ENCODE peak calls at places on chromosomes 6 and 20, in six cellular contexts. G, F, E, T, V and K are unnamed samples.

GRCh38 chr6:27255866-27256265 is 8.4 kb downstream of the PRSS16 start:
- DNase-seq in G (no peak), F (no peak), E (no peak), T (no peak), V (no peak), K (no peak)

GRCh38 chr20:63682384-63683139 is 13.9 kb upstream of the TNFRSF6B start:
- DNase-seq in G (peak; percentile 71), F (no peak), E (peak; percentile 98), T (peak; percentile 77), V (peak; percentile 88), K (peak; percentile 81)

GRCh38 chr6:39610229-39610628 is 115.0 kb downstream of the KIF6 start:
- DNase-seq in G (no peak), F (no peak), E (peak; percentile 10), T (no peak), V (no peak), K (no peak)

GRCh38 chr6:75431379-75431778 is 62.2 kb downstream of the FILIP1 start:
- DNase-seq in G (no peak), F (no peak), E (peak; percentile 34), T (no peak), V (no peak), K (no peak)

GRCh38 chr20:25863536-25864325 is 167.1 kb upstream of the ZNF337 start:
- DNase-seq in G (no peak), F (no peak), E (no peak), T (no peak), V (no peak), K (no peak)

GRCh38 chr20:9617940-9618339 is 103.5 kb downstream of the LAMP5 start:
- DNase-seq in G (peak; percentile 33), F (no peak), E (peak; percentile 21), T (no peak), V (no peak), K (no peak)

GRCh38 chr6:107820571-107821261 is 3.4 kb downstream of the SCML4 start:
- DNase-seq in G (no peak), F (no peak), E (peak; percentile 37), T (no peak), V (no peak), K (no peak)

GRCh38 chr6:63546236-63546635 is 26.0 kb upstream of the LOC128125822 start:
- DNase-seq in G (no peak), F (no peak), E (no peak), T (no peak), V (no peak), K (no peak)

GRCh38 chr6:45431314-45432058 is 53.8 kb upstream of the SUPT3H start:
- DNase-seq in G (no peak), F (no peak), E (no peak), T (no peak), V (no peak), K (no peak)

GRCh38 chr6:135909737-135910387 is 58.4 kb downstream of the PDE7B start:
- DNase-seq in G (peak; percentile 47), F (peak; percentile 59), E (peak; percentile 59), T (no peak), V (no peak), K (no peak)

GRCh38 chr6:138321934-138322333 is 55.8 kb upstream of the SMIM28 start:
- DNase-seq in G (no peak), F (no peak), E (no peak), T (no peak), V (no peak), K (no peak)

GRCh38 chr6:16320533-16321340 is 82.3 kb downstream of the GMPR start:
- DNase-seq in G (no peak), F (no peak), E (peak; percentile 45), T (no peak), V (no peak), K (peak; percentile 69)

GRCh38 chr6:52995913-52996685 is 1.0 kb upstream of the GSTA4 start:
- DNase-seq in G (peak; percentile 32), F (no peak), E (peak; percentile 87), T (peak; percentile 49), V (peak; percentile 53), K (peak; percentile 78)

GRCh38 chr6:88519227-88520019 is 353.3 kb upstream of the CNR1 start:
- DNase-seq in G (no peak), F (no peak), E (no peak), T (no peak), V (no peak), K (no peak)

GRCh38 chr6:141252828-141253608 is 879.7 kb upstream of the GJE1 start:
- DNase-seq in G (no peak), F (no peak), E (peak; percentile 43), T (no peak), V (no peak), K (peak; percentile 49)

GRCh38 chr6:36491378-36491965 is 48.7 kb downstream of the KCTD20 start:
- DNase-seq in G (no peak), F (no peak), E (no peak), T (no peak), V (no peak), K (no peak)

GRCh38 chr20:18907353-18907752 is 93.8 kb downstream of the SCP2D1 start:
- DNase-seq in G (no peak), F (no peak), E (no peak), T (no peak), V (no peak), K (no peak)

GRCh38 chr6:132153221-132153896 is 202.2 kb upstream of the CCN2 start:
- DNase-seq in G (no peak), F (no peak), E (peak; percentile 80), T (no peak), V (peak; percentile 99), K (peak; percentile 69)

GRCh38 chr20:50338479-50339195 is 148.0 kb downstream of the CEBPB start:
- DNase-seq in G (no peak), F (no peak), E (peak; percentile 31), T (no peak), V (no peak), K (no peak)

GRCh38 chr6:152124432-152125074 is 317.1 kb downstream of the ESR1 start:
- DNase-seq in G (no peak), F (no peak), E (peak; percentile 82), T (no peak), V (peak; percentile 46), K (peak; percentile 30)

GRCh38 chr20:19817017-19817416 is 59.0 kb downstream of the RIN2 start:
- DNase-seq in G (no peak), F (no peak), E (peak; percentile 88), T (peak; percentile 44), V (peak; percentile 84), K (peak; percentile 92)

GRCh38 chr6:53474010-53474409 is 70.9 kb downstream of the GCLC start:
- DNase-seq in G (no peak), F (no peak), E (no peak), T (no peak), V (no peak), K (no peak)

GRCh38 chr6:112691289-112691688 is 344.2 kb downstream of the RFPL4B start:
- DNase-seq in G (no peak), F (no peak), E (peak; percentile 79), T (no peak), V (peak; percentile 92), K (peak; percentile 79)

GRCh38 chr6:170129691-170130171 is 161.1 kb downstream of the DLL1 start:
- DNase-seq in G (no peak), F (peak; percentile 51), E (peak; percentile 45), T (peak; percentile 65), V (no peak), K (no peak)

GRCh38 chr6:11759995-11760394 is 18.6 kb downstream of the ADTRP start:
- DNase-seq in G (no peak), F (no peak), E (no peak), T (no peak), V (no peak), K (no peak)

GRCh38 chr6:37204014-37204751 is 34.2 kb downstream of the PIM1 start:
- DNase-seq in G (peak; percentile 59), F (peak; percentile 66), E (peak; percentile 74), T (no peak), V (no peak), K (no peak)

GRCh38 chr6:7639427-7639826 is 49.4 kb downstream of the SNRNP48 start:
- DNase-seq in G (no peak), F (no peak), E (no peak), T (no peak), V (no peak), K (no peak)

GRCh38 chr20:36306557-36307411 is 645 bp downstream of the DLGAP4 start:
- DNase-seq in G (no peak), F (no peak), E (no peak), T (no peak), V (no peak), K (no peak)
- H3K4me3 ChIP-seq in G (no peak overlapping the region), F (no peak overlapping the region), E (no peak overlapping the region), T (peak overlapping the region; percentile 56), V (no peak overlapping the region), K (no peak overlapping the region)

DNA sequence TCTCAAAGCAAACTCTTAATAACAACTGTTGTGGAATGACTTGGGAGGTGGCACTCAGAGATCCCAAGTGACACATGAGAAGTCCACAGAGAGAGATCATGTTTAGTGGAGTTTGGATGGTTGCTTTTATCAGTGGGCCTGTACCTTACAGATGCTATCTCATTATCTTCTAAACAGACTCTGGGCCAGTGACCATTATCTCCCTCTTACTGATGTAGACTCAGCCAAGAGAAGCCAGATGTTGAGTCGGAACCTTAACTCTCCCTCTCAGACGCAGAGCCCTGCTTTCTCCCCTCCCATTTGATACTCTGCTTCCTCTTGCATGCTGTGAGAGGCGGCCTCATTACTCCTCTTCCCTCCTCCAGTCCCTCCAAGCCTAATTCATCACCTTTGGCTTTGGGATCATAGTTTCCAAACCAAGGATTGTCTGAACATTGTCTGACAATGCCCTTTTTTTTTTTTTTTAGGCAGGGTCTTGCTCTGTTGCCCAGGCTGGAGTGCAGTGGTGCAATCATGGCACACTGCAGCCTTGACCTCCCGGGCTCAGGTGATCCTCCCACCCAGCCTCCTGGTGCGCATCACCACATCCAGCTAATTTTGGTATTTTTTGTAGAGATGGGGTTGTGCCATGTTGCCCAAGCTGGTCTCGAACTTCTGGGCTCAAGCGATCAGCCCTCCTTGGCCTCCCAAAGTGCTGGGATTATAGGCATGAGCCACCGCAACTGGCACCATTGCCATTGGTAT is 4.5 kb upstream of the DDR1 start:
- DNase-seq in G (no peak), F (peak; percentile 13), E (no peak), T (no peak), V (no peak), K (no peak)
- H3K4me3 ChIP-seq in G (no peak overlapping the region), F (no peak overlapping the region), E (no peak overlapping the region), T (no peak overlapping the region), V (no peak overlapping the region), K (no peak overlapping the region)

GRCh38 chr6:163165922-163166321 is 248.6 kb upstream of the QKI start:
- DNase-seq in G (peak; percentile 20), F (no peak), E (no peak), T (no peak), V (no peak), K (no peak)
- H3K4me3 ChIP-seq in G (no peak overlapping the region), F (no peak overlapping the region), E (no peak overlapping the region), T (no peak overlapping the region), V (no peak overlapping the region), K (no peak overlapping the region)

GRCh38 chr6:118553132-118553531 is 5.0 kb downstream of the PLN start:
- DNase-seq in G (no peak), F (no peak), E (no peak), T (no peak), V (no peak), K (no peak)

GRCh38 chr6:118548136-118548535 is at the start of gene PLN:
- DNase-seq in G (no peak), F (no peak), E (peak; percentile 46), T (no peak), V (no peak), K (no peak)

GRCh38 chr6:118551063-118551672 is 3.1 kb downstream of the PLN start:
- DNase-seq in G (no peak), F (no peak), E (peak; percentile 85), T (no peak), V (peak; percentile 39), K (peak; percentile 33)

GRCh38 chr6:118554698-118555097 is 6.6 kb downstream of the PLN start:
- DNase-seq in G (no peak), F (no peak), E (no peak), T (no peak), V (no peak), K (no peak)

GRCh38 chr6:118551673-118552063 is 3.6 kb downstream of the PLN start:
- DNase-seq in G (no peak), F (no peak), E (peak; percentile 73), T (no peak), V (peak; percentile 45), K (peak; percentile 57)
- H3K4me3 ChIP-seq in G (no peak overlapping the region), F (no peak overlapping the region), E (no peak overlapping the region), T (peak overlapping the region; percentile 74), V (no peak overlapping the region), K (no peak overlapping the region)